ENCODE peak calls at places on chromosomes 2 and 18, in nine cellular contexts. One of them, this sample, is unnamed.

GRCh38 chr2:166900700-166901099 is 12.4 kb downstream of the XIRP2 start:
- DNase-seq in AML-193: no peak
- DNase-seq in astrocyte of the hippocampus: no peak
- DNase-seq in T follicular helper cell: no peak
- DNase-seq in D341Med: no peak
- DNase-seq in stimulated activated naive B cell treated with anti-CD40 and anti-IgM and Interleukin-4, amounts not matched to agents 10 μg/mL and 1 μg/mL and 100 μg/mL, for 72 hours: no peak
- DNase-seq in NCI-H1092: no peak
- DNase-seq in NCI-H460: peak; percentile 35
- DNase-seq in cardiac fibroblast: peak; percentile 63
- DNase-seq in this sample: no peak

GRCh38 chr2:31013311-31013710 is 124.9 kb downstream of the GALNT14 start:
- DNase-seq in T follicular helper cell: no peak
- DNase-seq in NCI-H460: no peak
- DNase-seq in NCI-H1092: no peak
- DNase-seq in AML-193: no peak
- DNase-seq in stimulated activated naive B cell treated with anti-CD40 and anti-IgM and Interleukin-4, amounts not matched to agents 10 μg/mL and 1 μg/mL and 100 μg/mL, for 72 hours: no peak
- DNase-seq in astrocyte of the hippocampus: no peak
- DNase-seq in cardiac fibroblast: no peak
- DNase-seq in D341Med: no peak
- DNase-seq in this sample: no peak

GRCh38 chr2:74390601-74391000 is 10.5 kb upstream of the DCTN1 start:
- DNase-seq in D341Med: no peak
- DNase-seq in stimulated activated naive B cell treated with anti-CD40 and anti-IgM and Interleukin-4, amounts not matched to agents 10 μg/mL and 1 μg/mL and 100 μg/mL, for 72 hours: no peak
- DNase-seq in NCI-H460: no peak
- DNase-seq in T follicular helper cell: no peak
- DNase-seq in AML-193: no peak
- DNase-seq in astrocyte of the hippocampus: no peak
- DNase-seq in cardiac fibroblast: no peak
- DNase-seq in NCI-H1092: no peak
- DNase-seq in this sample: no peak

GRCh38 chr2:19358242-19359020 is at the start of gene OSR1:
- DNase-seq in cardiac fibroblast: peak; percentile 72
- DNase-seq in D341Med: peak; percentile 60
- DNase-seq in NCI-H460: peak; percentile 62
- DNase-seq in T follicular helper cell: no peak
- DNase-seq in astrocyte of the hippocampus: peak; percentile 58
- DNase-seq in AML-193: no peak
- DNase-seq in stimulated activated naive B cell treated with anti-CD40 and anti-IgM and Interleukin-4, amounts not matched to agents 10 μg/mL and 1 μg/mL and 100 μg/mL, for 72 hours: no peak
- DNase-seq in NCI-H1092: peak; percentile 5
- DNase-seq in this sample: no peak

GRCh38 chr18:13527730-13528129 is 198.6 kb downstream of the FAM210A start:
- DNase-seq in stimulated activated naive B cell treated with anti-CD40 and anti-IgM and Interleukin-4, amounts not matched to agents 10 μg/mL and 1 μg/mL and 100 μg/mL, for 72 hours: no peak
- DNase-seq in astrocyte of the hippocampus: no peak
- DNase-seq in D341Med: no peak
- DNase-seq in NCI-H460: no peak
- DNase-seq in AML-193: no peak
- DNase-seq in NCI-H1092: no peak
- DNase-seq in T follicular helper cell: no peak
- DNase-seq in cardiac fibroblast: no peak
- DNase-seq in this sample: no peak

GRCh38 chr2:16268301-16269000 is 328.1 kb downstream of the MYCN start:
- DNase-seq in AML-193: no peak
- DNase-seq in NCI-H1092: no peak
- DNase-seq in stimulated activated naive B cell treated with anti-CD40 and anti-IgM and Interleukin-4, amounts not matched to agents 10 μg/mL and 1 μg/mL and 100 μg/mL, for 72 hours: no peak
- DNase-seq in astrocyte of the hippocampus: no peak
- DNase-seq in NCI-H460: no peak
- DNase-seq in D341Med: no peak
- DNase-seq in T follicular helper cell: no peak
- DNase-seq in cardiac fibroblast: no peak
- DNase-seq in this sample: no peak

GRCh38 chr2:82740527-82740926 is 1718.6 kb downstream of the SUCLG1 start:
- DNase-seq in D341Med: no peak
- DNase-seq in astrocyte of the hippocampus: no peak
- DNase-seq in AML-193: no peak
- DNase-seq in cardiac fibroblast: no peak
- DNase-seq in stimulated activated naive B cell treated with anti-CD40 and anti-IgM and Interleukin-4, amounts not matched to agents 10 μg/mL and 1 μg/mL and 100 μg/mL, for 72 hours: no peak
- DNase-seq in NCI-H460: no peak
- DNase-seq in T follicular helper cell: no peak
- DNase-seq in NCI-H1092: no peak
- DNase-seq in this sample: no peak

GRCh38 chr2:45293182-45293581 is 283.9 kb upstream of the SIX2 start:
- DNase-seq in T follicular helper cell: no peak
- DNase-seq in cardiac fibroblast: peak; percentile 48
- DNase-seq in NCI-H1092: no peak
- DNase-seq in NCI-H460: no peak
- DNase-seq in D341Med: no peak
- DNase-seq in stimulated activated naive B cell treated with anti-CD40 and anti-IgM and Interleukin-4, amounts not matched to agents 10 μg/mL and 1 μg/mL and 100 μg/mL, for 72 hours: no peak
- DNase-seq in AML-193: no peak
- DNase-seq in astrocyte of the hippocampus: no peak
- DNase-seq in this sample: no peak

GRCh38 chr18:55762424-55762823 is 174.4 kb upstream of the TCF4 start:
- DNase-seq in astrocyte of the hippocampus: no peak
- DNase-seq in stimulated activated naive B cell treated with anti-CD40 and anti-IgM and Interleukin-4, amounts not matched to agents 10 μg/mL and 1 μg/mL and 100 μg/mL, for 72 hours: no peak
- DNase-seq in cardiac fibroblast: no peak
- DNase-seq in T follicular helper cell: no peak
- DNase-seq in AML-193: no peak
- DNase-seq in D341Med: no peak
- DNase-seq in NCI-H460: no peak
- DNase-seq in NCI-H1092: no peak
- DNase-seq in this sample: no peak

GRCh38 chr2:237581751-237582746 is 8.5 kb downstream of the RAB17 start:
- DNase-seq in AML-193: no peak
- DNase-seq in D341Med: peak; percentile 61
- DNase-seq in NCI-H1092: peak; percentile 65
- DNase-seq in stimulated activated naive B cell treated with anti-CD40 and anti-IgM and Interleukin-4, amounts not matched to agents 10 μg/mL and 1 μg/mL and 100 μg/mL, for 72 hours: peak; percentile 71
- DNase-seq in astrocyte of the hippocampus: peak; percentile 72
- DNase-seq in cardiac fibroblast: peak; percentile 82
- DNase-seq in T follicular helper cell: peak; percentile 11
- DNase-seq in NCI-H460: no peak
- DNase-seq in this sample: peak; percentile 95

GRCh38 chr18:3305354-3305762 is 43.4 kb downstream of the MYL12B start:
- DNase-seq in T follicular helper cell: peak; percentile 4
- DNase-seq in stimulated activated naive B cell treated with anti-CD40 and anti-IgM and Interleukin-4, amounts not matched to agents 10 μg/mL and 1 μg/mL and 100 μg/mL, for 72 hours: no peak
- DNase-seq in NCI-H1092: no peak
- DNase-seq in AML-193: no peak
- DNase-seq in D341Med: no peak
- DNase-seq in astrocyte of the hippocampus: peak; percentile 95
- DNase-seq in cardiac fibroblast: peak; percentile 98
- DNase-seq in NCI-H460: no peak
- DNase-seq in this sample: no peak

GRCh38 chr2:3493610-3493997 is 25.7 kb downstream of the ADI1 start:
- DNase-seq in NCI-H1092: no peak
- DNase-seq in NCI-H460: no peak
- DNase-seq in astrocyte of the hippocampus: peak; percentile 66
- DNase-seq in T follicular helper cell: no peak
- DNase-seq in stimulated activated naive B cell treated with anti-CD40 and anti-IgM and Interleukin-4, amounts not matched to agents 10 μg/mL and 1 μg/mL and 100 μg/mL, for 72 hours: no peak
- DNase-seq in AML-193: no peak
- DNase-seq in cardiac fibroblast: peak; percentile 69
- DNase-seq in D341Med: no peak
- DNase-seq in this sample: no peak

GRCh38 chr18:61606759-61607158 is 273.5 kb downstream of the CDH20 start:
- DNase-seq in T follicular helper cell: no peak
- DNase-seq in NCI-H1092: no peak
- DNase-seq in NCI-H460: peak; percentile 85
- DNase-seq in AML-193: no peak
- DNase-seq in stimulated activated naive B cell treated with anti-CD40 and anti-IgM and Interleukin-4, amounts not matched to agents 10 μg/mL and 1 μg/mL and 100 μg/mL, for 72 hours: no peak
- DNase-seq in astrocyte of the hippocampus: peak; percentile 87
- DNase-seq in D341Med: no peak
- DNase-seq in cardiac fibroblast: peak; percentile 94
- DNase-seq in this sample: peak; percentile 87

GRCh38 chr2:51013060-51013746 is 18.7 kb downstream of the NRXN1 start:
- DNase-seq in NCI-H460: no peak
- DNase-seq in T follicular helper cell: no peak
- DNase-seq in NCI-H1092: peak; percentile 93
- DNase-seq in astrocyte of the hippocampus: no peak
- DNase-seq in stimulated activated naive B cell treated with anti-CD40 and anti-IgM and Interleukin-4, amounts not matched to agents 10 μg/mL and 1 μg/mL and 100 μg/mL, for 72 hours: no peak
- DNase-seq in cardiac fibroblast: no peak
- DNase-seq in AML-193: peak; percentile 51
- DNase-seq in D341Med: no peak
- DNase-seq in this sample: no peak

GRCh38 chr2:64400103-64400728 is 53.7 kb upstream of the LGALSL start:
- DNase-seq in AML-193: no peak
- DNase-seq in D341Med: no peak
- DNase-seq in cardiac fibroblast: no peak
- DNase-seq in NCI-H460: no peak
- DNase-seq in NCI-H1092: no peak
- DNase-seq in T follicular helper cell: no peak
- DNase-seq in astrocyte of the hippocampus: no peak
- DNase-seq in stimulated activated naive B cell treated with anti-CD40 and anti-IgM and Interleukin-4, amounts not matched to agents 10 μg/mL and 1 μg/mL and 100 μg/mL, for 72 hours: no peak
- DNase-seq in this sample: no peak

GRCh38 chr2:78245394-78246140 is 723.4 kb upstream of the LRRTM4 start:
- DNase-seq in D341Med: no peak
- DNase-seq in NCI-H1092: no peak
- DNase-seq in AML-193: no peak
- DNase-seq in astrocyte of the hippocampus: no peak
- DNase-seq in T follicular helper cell: no peak
- DNase-seq in NCI-H460: no peak
- DNase-seq in stimulated activated naive B cell treated with anti-CD40 and anti-IgM and Interleukin-4, amounts not matched to agents 10 μg/mL and 1 μg/mL and 100 μg/mL, for 72 hours: no peak
- DNase-seq in cardiac fibroblast: no peak
- DNase-seq in this sample: no peak

GRCh38 chr2:11995381-11995947 is 249.0 kb downstream of the LPIN1 start:
- DNase-seq in cardiac fibroblast: peak; percentile 63
- DNase-seq in astrocyte of the hippocampus: no peak
- DNase-seq in NCI-H1092: no peak
- DNase-seq in NCI-H460: no peak
- DNase-seq in AML-193: no peak
- DNase-seq in T follicular helper cell: no peak
- DNase-seq in stimulated activated naive B cell treated with anti-CD40 and anti-IgM and Interleukin-4, amounts not matched to agents 10 μg/mL and 1 μg/mL and 100 μg/mL, for 72 hours: no peak
- DNase-seq in D341Med: no peak
- DNase-seq in this sample: no peak

GRCh38 chr2:85131116-85131515 is 2.1 kb upstream of the TCF7L1 start:
- DNase-seq in AML-193: no peak
- DNase-seq in cardiac fibroblast: peak; percentile 52
- DNase-seq in astrocyte of the hippocampus: peak; percentile 45
- DNase-seq in stimulated activated naive B cell treated with anti-CD40 and anti-IgM and Interleukin-4, amounts not matched to agents 10 μg/mL and 1 μg/mL and 100 μg/mL, for 72 hours: no peak
- DNase-seq in D341Med: no peak
- DNase-seq in NCI-H460: no peak
- DNase-seq in T follicular helper cell: no peak
- DNase-seq in NCI-H1092: no peak
- DNase-seq in this sample: no peak

GRCh38 chr2:71933467-71934319 is 214.0 kb downstream of the CYP26B1 start:
- DNase-seq in NCI-H1092: no peak
- DNase-seq in cardiac fibroblast: peak; percentile 58
- DNase-seq in D341Med: peak; percentile 9
- DNase-seq in astrocyte of the hippocampus: peak; percentile 21
- DNase-seq in AML-193: no peak
- DNase-seq in NCI-H460: no peak
- DNase-seq in T follicular helper cell: no peak
- DNase-seq in stimulated activated naive B cell treated with anti-CD40 and anti-IgM and Interleukin-4, amounts not matched to agents 10 μg/mL and 1 μg/mL and 100 μg/mL, for 72 hours: no peak
- DNase-seq in this sample: no peak

GRCh38 chr2:234596696-234597575 is 100.1 kb upstream of the ARL4C start:
- DNase-seq in D341Med: no peak
- DNase-seq in cardiac fibroblast: no peak
- DNase-seq in NCI-H460: no peak
- DNase-seq in NCI-H1092: no peak
- DNase-seq in T follicular helper cell: no peak
- DNase-seq in astrocyte of the hippocampus: no peak
- DNase-seq in AML-193: no peak
- DNase-seq in stimulated activated naive B cell treated with anti-CD40 and anti-IgM and Interleukin-4, amounts not matched to agents 10 μg/mL and 1 μg/mL and 100 μg/mL, for 72 hours: no peak
- DNase-seq in this sample: no peak